ENCODE peak calls at places on chromosomes 11 and 22, in five cellular contexts. C, D, N, R and E are unnamed samples.
A peak's percentile ranks its signal among the peaks of the same experiment; 100 is the strongest.

GRCh38 chr11:65310215-65310614 is 4.5 kb upstream of the CDC42EP2 start:
- DNase-seq in C (no peak), D (no peak), N (no peak), R (no peak), E (peak; percentile 43)

GRCh38 chr11:8203980-8204379 is 35.2 kb upstream of the RIC3 start:
- DNase-seq in C (no peak), D (no peak), N (peak; percentile 3), R (no peak), E (no peak)

GRCh38 chr22:38864361-38865191 is 7.4 kb downstream of the CBX6 start:
- DNase-seq in C (no peak), D (no peak), N (peak; percentile 76), R (no peak), E (peak; percentile 49)

GRCh38 chr22:49298834-49299750 is 528.6 kb downstream of the BRD1 start:
- DNase-seq in C (no peak), D (no peak), N (peak; percentile 44), R (no peak), E (no peak)

GRCh38 chr11:118705111-118705741 is 25.8 kb upstream of the TREH start:
- DNase-seq in C (no peak), D (peak; percentile 61), N (no peak), R (no peak), E (no peak)

GRCh38 chr11:85810871-85811611 is at the start of gene SYTL2:
- DNase-seq in C (peak; percentile 72), D (peak; percentile 71), N (peak; percentile 95), R (peak; percentile 58), E (peak; percentile 96)

GRCh38 chr11:18527512-18527911 is 770 bp upstream of the TSG101 start:
- DNase-seq in C (peak; percentile 3), D (peak; percentile 69), N (no peak), R (no peak), E (no peak)

GRCh38 chr11:58000699-58001098 is 23.0 kb upstream of the OR9Q1 start:
- DNase-seq in C (no peak), D (no peak), N (no peak), R (no peak), E (no peak)

GRCh38 chr22:38569181-38569971 is 607 bp downstream of the DMC1 start:
- DNase-seq in C (no peak), D (no peak), N (peak; percentile 61), R (no peak), E (no peak)

GRCh38 chr11:126328938-126329643 is 25.2 kb downstream of the DCPS start:
- DNase-seq in C (no peak), D (no peak), N (no peak), R (no peak), E (no peak)

GRCh38 chr11:60912223-60912850 is 1.6 kb upstream of the TMEM109 start:
- DNase-seq in C (no peak), D (no peak), N (no peak), R (no peak), E (no peak)

GRCh38 chr11:114928260-114928870 is 250.0 kb downstream of the NXPE2 start:
- DNase-seq in C (no peak), D (no peak), N (no peak), R (no peak), E (no peak)

GRCh38 chr22:20951932-20952380 is 15.1 kb upstream of the AIFM3 start:
- DNase-seq in C (no peak), D (no peak), N (no peak), R (no peak), E (no peak)

GRCh38 chr22:45883811-45884170 is 93.2 kb downstream of the WNT7B start:
- DNase-seq in C (no peak), D (no peak), N (peak; percentile 16), R (no peak), E (no peak)

GRCh38 chr22:34010259-34010658 is 90.0 kb upstream of the LARGE1 start:
- DNase-seq in C (no peak), D (no peak), N (no peak), R (no peak), E (no peak)

GRCh38 chr22:24894998-24895397 is 51.5 kb downstream of the LHFPL7 start:
- DNase-seq in C (no peak), D (peak; percentile 62), N (peak; percentile 58), R (no peak), E (peak; percentile 36)

GRCh38 chr22:36052505-36052941 is 23.9 kb upstream of the RBFOX2 start:
- DNase-seq in C (no peak), D (peak; percentile 73), N (no peak), R (no peak), E (peak; percentile 26)

GRCh38 chr11:20964985-20965384 is 295.6 kb downstream of the NELL1 start:
- DNase-seq in C (no peak), D (peak; percentile 61), N (no peak), R (no peak), E (no peak)

GRCh38 chr11:61095022-61095421 is 7.3 kb upstream of the CD5 start:
- DNase-seq in C (no peak), D (no peak), N (no peak), R (no peak), E (peak; percentile 12)

GRCh38 chr11:4921796-4922195 is 2.3 kb downstream of the OR51G1 start:
- DNase-seq in C (no peak), D (no peak), N (no peak), R (no peak), E (no peak)

GRCh38 chr11:57675176-57675941 is 7.4 kb downstream of the ZDHHC5 start:
- DNase-seq in C (no peak), D (no peak), N (no peak), R (no peak), E (no peak)

GRCh38 chr11:69877235-69877634 is 58.0 kb upstream of the FGF3 start:
- DNase-seq in C (no peak), D (no peak), N (peak; percentile 15), R (peak; percentile 1), E (no peak)

GRCh38 chr11:1888811-1889526 is 2.7 kb downstream of the PRR33 start:
- DNase-seq in C (no peak), D (no peak), N (peak; percentile 59), R (no peak), E (no peak)

GRCh38 chr11:77093056-77093891 is 9.4 kb upstream of the OMP start:
- DNase-seq in C (no peak), D (no peak), N (no peak), R (no peak), E (no peak)

GRCh38 chr11:68832476-68833176 is 9.1 kb downstream of the CPT1A start:
- DNase-seq in C (no peak), D (peak; percentile 62), N (no peak), R (no peak), E (no peak)

GRCh38 chr11:107655607-107656006 is 56.2 kb downstream of the SLN start:
- DNase-seq in C (no peak), D (no peak), N (no peak), R (no peak), E (no peak)